ENCODE peak calls at places on chromosomes 11 and 22, in four cellular contexts. U is AG10803; V is spleen; F is activated CD4-positive, alpha-beta T cell treated with anti-CD3 and anti-CD28 coated beads for 4 hours. D is an unnamed sample.

GRCh38 chr11:113725411-113725810 is 19.3 kb upstream of the TMPRSS5 start:
- DNase-seq in U (no peak), F (no peak), V (no peak), D (no peak)

GRCh38 chr22:17633998-17634323 is 4.6 kb upstream of the BCL2L13 start:
- DNase-seq in U (no peak), V (no peak), F (no peak), D (no peak)

GRCh38 chr22:40037320-40037719 is 42.6 kb downstream of the FAM83F start:
- DNase-seq in F (no peak), U (no peak), V (peak; percentile 29), D (no peak)

GRCh38 chr11:75474878-75475766 is 42.1 kb upstream of the KLHL35 start:
- DNase-seq in F (peak; percentile 42), U (peak; percentile 48), V (peak; percentile 87), D (peak; percentile 65)

GRCh38 chr11:70525006-70525405 is 126.7 kb downstream of the CTTN start:
- DNase-seq in U (no peak), V (peak; percentile 58), F (no peak), D (no peak)

GRCh38 chr11:113475160-113475761 is at the start of gene DRD2:
- DNase-seq in U (no peak), F (no peak), V (no peak), D (no peak)

GRCh38 chr11:73585834-73586575 is 11.9 kb downstream of the FAM168A start:
- DNase-seq in U (peak; percentile 55), V (no peak), F (no peak), D (peak; percentile 70)

GRCh38 chr11:110900426-110900825 is 188.2 kb upstream of the ARHGAP20 start:
- DNase-seq in F (no peak), V (no peak), U (no peak), D (no peak)

GRCh38 chr11:124643605-124644425 is 21.2 kb downstream of the TBRG1 start:
- DNase-seq in U (peak; percentile 79), V (no peak), F (no peak), D (peak; percentile 94)

GRCh38 chr11:134275534-134276395 is at the start of gene GLB1L3:
- DNase-seq in U (peak; percentile 6), V (peak; percentile 81), F (peak; percentile 79), D (no peak)

GRCh38 chr11:8107642-8108041 is 26.6 kb downstream of the TUB start:
- DNase-seq in F (no peak), U (no peak), V (no peak), D (no peak)

GRCh38 chr11:70134490-70134889 is 56.4 kb downstream of the ANO1 start:
- DNase-seq in U (no peak), F (no peak), V (no peak), D (no peak)

GRCh38 chr22:29330753-29331152 is 15.3 kb upstream of the RASL10A start:
- DNase-seq in V (no peak), F (no peak), U (peak; percentile 46), D (peak; percentile 66)

GRCh38 chr11:34192481-34193401 is 87.3 kb downstream of the NAT10 start:
- DNase-seq in V (no peak), U (peak; percentile 94), F (no peak), D (peak; percentile 94)

GRCh38 chr22:45240137-45240809 is 421 bp downstream of the KIAA0930 start:
- DNase-seq in U (no peak), F (peak; percentile 35), V (peak; percentile 92), D (no peak)

GRCh38 chr11:70159612-70160570 is 43.2 kb upstream of the FADD start:
- DNase-seq in F (no peak), U (peak; percentile 27), V (no peak), D (peak; percentile 39)

GRCh38 chr22:20867179-20868099 is 8.6 kb downstream of the SNAP29 start:
- DNase-seq in F (no peak), V (no peak), U (no peak), D (peak; percentile 55)

GRCh38 chr22:37242395-37242918 is 1.6 kb downstream of the RAC2 start:
- DNase-seq in V (peak; percentile 97), F (peak; percentile 91), U (no peak), D (no peak)

GRCh38 chr11:86106916-86107315 is 38.0 kb upstream of the PICALM start:
- DNase-seq in V (no peak), U (peak; percentile 14), F (no peak), D (peak; percentile 43)

GRCh38 chr11:13042873-13043338 is 33.8 kb downstream of the RASSF10 start:
- DNase-seq in F (no peak), U (no peak), V (no peak), D (no peak)

GRCh38 chr11:47004595-47005033 is 68.1 kb downstream of the CSTPP1 start:
- DNase-seq in U (peak; percentile 98), V (no peak), F (no peak), D (peak; percentile 99)

GRCh38 chr11:63592975-63593395 is 21.2 kb downstream of the PLAAT3 start:
- DNase-seq in U (no peak), F (no peak), V (no peak), D (peak; percentile 41)

GRCh38 chr11:94638902-94639373 is 71.8 kb downstream of the PIWIL4 start:
- DNase-seq in F (no peak), V (no peak), U (no peak), D (peak; percentile 47)

GRCh38 chr22:50622723-50623327 is 5.1 kb downstream of the ARSA start:
- DNase-seq in F (no peak), U (no peak), V (peak; percentile 82), D (no peak)

GRCh38 chr11:122595246-122595645 is 60.3 kb upstream of the UBASH3B start:
- DNase-seq in V (no peak), F (no peak), U (no peak), D (no peak)

GRCh38 chr22:20160041-20160440 is 9.2 kb upstream of the CCDC188 start:
- DNase-seq in U (no peak), V (no peak), F (no peak), D (no peak)

GRCh38 chr22:48547971-48548370 is 1279.7 kb downstream of the BRD1 start:
- DNase-seq in U (no peak), V (no peak), F (no peak), D (no peak)

GRCh38 chr22:29633514-29634312 is 30.3 kb downstream of the NF2 start:
- DNase-seq in V (no peak), F (no peak), U (no peak), D (no peak)

GRCh38 chr22:50599816-50600454 is 658 bp upstream of the MAPK8IP2 start:
- DNase-seq in U (no peak), F (peak; percentile 52), V (peak; percentile 85), D (no peak)

GRCh38 chr11:119482561-119483001 is 59.6 kb upstream of the THY1 start:
- DNase-seq in U (no peak), F (no peak), V (peak; percentile 54), D (no peak)

GRCh38 chr11:3808846-3809623 is 675 bp downstream of the PGAP2 start:
- DNase-seq in V (no peak), U (peak; percentile 63), F (peak; percentile 48), D (peak; percentile 69)

GRCh38 chr22:26527167-26527566 is 14.9 kb upstream of the TFIP11 start:
- DNase-seq in F (no peak), V (no peak), U (no peak), D (no peak)

D was measured in fibroblast of mammary gland.